ENCODE peak calls at places on chromosomes 1 and 21, in nine cellular contexts. K is NCI-H1105 treated with DMSO at 0.1 percent for 48 hours; U is foreskin keratinocyte; S is hypothalamus; D is NCI-H146; J is activated effector memory CD4-positive, alpha-beta T cell treated with anti-CD3 and anti-CD28 coated beads, Interleukin-2, amount 50 U/mL, for 16 hours; H is cerebellar nuclear complex; V is stimulated activated naive CD4-positive, alpha-beta T cell treated with Interleukin-2 at 50 U/mL for 16 hours; A is glutamatergic neuron. P is an unnamed sample.

GRCh38 chr1:6922096-6922931 is 137.1 kb downstream of the CAMTA1 start:
- DNase-seq in K (no peak), U (peak), S (no peak), D (no peak), J (no peak), H (no peak), V (no peak), A (no peak), P (no peak)

GRCh38 chr1:81029266-81029665 is 771.5 kb upstream of the ADGRL2 start:
- DNase-seq in K (no peak), U (no peak), S (no peak), D (no peak), J (no peak), H (no peak), V (no peak), A (no peak), P (no peak)

GRCh38 chr1:74822851-74823443 is 90.0 kb downstream of the TYW3 start:
- DNase-seq in K (no peak), U (peak), S (no peak), D (no peak), J (no peak), H (no peak), V (no peak), A (no peak), P (no peak)

GRCh38 chr1:178682429-178682828 is 42.6 kb upstream of the RALGPS2 start:
- DNase-seq in K (no peak), U (no peak), S (no peak), D (no peak), J (no peak), H (no peak), V (no peak), A (no peak), P (no peak)

GRCh38 chr1:88697503-88697902 is 13.4 kb downstream of the PKN2 start:
- DNase-seq in K (no peak), U (no peak), S (no peak), D (no peak), J (no peak), H (no peak), V (no peak), A (no peak), P (no peak)

GRCh38 chr1:206445861-206446495 is 24.3 kb upstream of the IKBKE start:
- DNase-seq in K (no peak), U (no peak), S (no peak), D (no peak), J (no peak), H (peak), V (no peak), A (no peak), P (no peak)

GRCh38 chr1:12424150-12424549 is 193.9 kb downstream of the DHRS3 start:
- DNase-seq in K (no peak), U (no peak), S (no peak), D (no peak), J (no peak), H (no peak), V (no peak), A (no peak), P (no peak)

GRCh38 chr1:234628099-234628498 is 18.1 kb upstream of the IRF2BP2 start:
- DNase-seq in K (no peak), U (peak), S (no peak), D (no peak), J (no peak), H (no peak), V (no peak), A (no peak), P (peak)

GRCh38 chr1:19606817-19607706 is 37.0 kb upstream of the NBL1 start:
- DNase-seq in K (no peak), U (no peak), S (no peak), D (no peak), J (peak), H (no peak), V (peak), A (no peak), P (no peak)

GRCh38 chr1:169601096-169601881 is 15.0 kb upstream of the F5 start:
- DNase-seq in K (peak), U (no peak), S (no peak), D (no peak), J (no peak), H (no peak), V (no peak), A (no peak), P (peak)

GRCh38 chr1:204991342-204991844 is 51.6 kb upstream of the CNTN2 start:
- DNase-seq in K (no peak), U (no peak), S (no peak), D (peak), J (no peak), H (no peak), V (no peak), A (no peak), P (no peak)

GRCh38 chr1:7535016-7535415 is 236.1 kb upstream of the VAMP3 start:
- DNase-seq in K (no peak), U (no peak), S (no peak), D (no peak), J (peak), H (no peak), V (no peak), A (no peak), P (no peak)

GRCh38 chr1:181662606-181663005 is 179.3 kb downstream of the CACNA1E start:
- DNase-seq in K (no peak), U (no peak), S (no peak), D (no peak), J (no peak), H (no peak), V (no peak), A (no peak), P (no peak)

GRCh38 chr1:73998348-73998959 is 199.5 kb downstream of the LRRIQ3 start:
- DNase-seq in K (peak), U (no peak), S (no peak), D (peak), J (no peak), H (peak), V (no peak), A (no peak), P (peak)

GRCh38 chr1:225612265-225612664 is 40.7 kb downstream of the ENAH start:
- DNase-seq in K (no peak), U (no peak), S (no peak), D (no peak), J (no peak), H (no peak), V (no peak), A (no peak), P (no peak)

GRCh38 chr1:238360474-238360873 is 469.8 kb upstream of the ZP4 start:
- DNase-seq in K (no peak), U (no peak), S (no peak), D (no peak), J (no peak), H (no peak), V (no peak), A (no peak), P (no peak)

GRCh38 chr21:46081862-46082637 is 15.9 kb upstream of the COL6A2 start:
- DNase-seq in K (no peak), U (no peak), S (no peak), D (no peak), J (no peak), H (no peak), V (no peak), A (no peak), P (no peak)

GRCh38 chr1:233897325-233898162 is 6.9 kb upstream of the SLC35F3 start:
- DNase-seq in K (no peak), U (no peak), S (no peak), D (no peak), J (no peak), H (no peak), V (no peak), A (no peak), P (no peak)

GRCh38 chr1:46991083-46991923 is 32.2 kb upstream of the CYP4X1 start:
- DNase-seq in K (peak), U (no peak), S (no peak), D (no peak), J (no peak), H (no peak), V (no peak), A (no peak), P (no peak)

GRCh38 chr1:178498896-178499675 is 2.3 kb upstream of the CLEC20A start:
- DNase-seq in K (no peak), U (no peak), S (no peak), D (no peak), J (peak), H (no peak), V (no peak), A (no peak), P (no peak)

GRCh38 chr1:110557481-110557880 is 38.5 kb upstream of the KCNA10 start:
- DNase-seq in K (no peak), U (no peak), S (no peak), D (no peak), J (no peak), H (no peak), V (no peak), A (no peak), P (no peak)

GRCh38 chr1:36419158-36419557 is 21.4 kb upstream of the LSM10 start:
- DNase-seq in K (no peak), U (no peak), S (no peak), D (no peak), J (no peak), H (no peak), V (no peak), A (no peak), P (no peak)

GRCh38 chr21:46184625-46185555 is 631 bp upstream of the SPATC1L start:
- DNase-seq in K (peak), U (peak), S (peak), D (no peak), J (peak), H (no peak), V (peak), A (peak), P (peak)

GRCh38 chr21:26107439-26107838 is 63.1 kb downstream of the APP start:
- DNase-seq in K (no peak), U (no peak), S (no peak), D (no peak), J (no peak), H (no peak), V (no peak), A (no peak), P (no peak)

GRCh38 chr1:93689521-93690223 is 8.0 kb upstream of the BCAR3 start:
- DNase-seq in K (no peak), U (no peak), S (no peak), D (no peak), J (no peak), H (no peak), V (no peak), A (no peak), P (no peak)

GRCh38 chr1:47722909-47723580 is 274.1 kb downstream of the TRABD2B start:
- DNase-seq in K (no peak), U (no peak), S (no peak), D (no peak), J (no peak), H (no peak), V (no peak), A (no peak), P (no peak)